ENCODE peak calls at places on chromosomes 4 and X, in four cellular contexts. One of them, this sample, is unnamed.

GRCh38 chrX:44506688-44507087 is 36.0 kb downstream of the FUNDC1 start:
- DNase-seq in cardiac fibroblast: no peak
- DNase-seq in astrocyte of the cerebellum: no peak
- DNase-seq in adrenal gland: no peak
- DNase-seq in this sample: no peak

GRCh38 chr4:46124773-46125172 is 919 bp upstream of the GABRG1 start:
- DNase-seq in adrenal gland: peak; percentile 6
- DNase-seq in cardiac fibroblast: no peak
- DNase-seq in astrocyte of the cerebellum: peak; percentile 11
- DNase-seq in this sample: peak; percentile 6

GRCh38 chr4:164779811-164780216 is 25.9 kb downstream of the SMIM31 start:
- DNase-seq in adrenal gland: peak; percentile 46
- DNase-seq in astrocyte of the cerebellum: peak; percentile 46
- DNase-seq in cardiac fibroblast: peak; percentile 58
- DNase-seq in this sample: peak; percentile 42

GRCh38 chrX:153670748-153671588 is 2.6 kb downstream of the PNCK start:
- DNase-seq in astrocyte of the cerebellum: no peak
- DNase-seq in cardiac fibroblast: no peak
- DNase-seq in adrenal gland: no peak
- DNase-seq in this sample: no peak

GRCh38 chr4:177455591-177455990 is 13.4 kb upstream of the AGA start:
- DNase-seq in astrocyte of the cerebellum: peak; percentile 2
- DNase-seq in cardiac fibroblast: peak; percentile 29
- DNase-seq in adrenal gland: no peak
- DNase-seq in this sample: no peak

GRCh38 chr4:6582889-6583504 is 8.0 kb downstream of the MAN2B2 start:
- DNase-seq in cardiac fibroblast: peak; percentile 59
- DNase-seq in astrocyte of the cerebellum: no peak
- DNase-seq in adrenal gland: no peak
- DNase-seq in this sample: peak; percentile 62

GRCh38 chr4:185573651-185574199 is 38.4 kb upstream of the PDLIM3 start:
- DNase-seq in cardiac fibroblast: peak; percentile 84
- DNase-seq in adrenal gland: peak; percentile 55
- DNase-seq in astrocyte of the cerebellum: no peak
- DNase-seq in this sample: peak; percentile 36

GRCh38 chr4:100240008-100240407 is 49.7 kb upstream of the DDIT4L start:
- DNase-seq in astrocyte of the cerebellum: no peak
- DNase-seq in adrenal gland: no peak
- DNase-seq in cardiac fibroblast: peak; percentile 31
- DNase-seq in this sample: no peak

GRCh38 chr4:31613946-31614623 is 893.9 kb downstream of the PCDH7 start:
- DNase-seq in adrenal gland: peak; percentile 29
- DNase-seq in cardiac fibroblast: no peak
- DNase-seq in astrocyte of the cerebellum: no peak
- DNase-seq in this sample: no peak

GRCh38 chr4:177442623-177443155 is 452 bp upstream of the AGA start:
- DNase-seq in cardiac fibroblast: no peak
- DNase-seq in astrocyte of the cerebellum: no peak
- DNase-seq in adrenal gland: peak; percentile 11
- DNase-seq in this sample: peak; percentile 16

GRCh38 chr4:169045862-169046584 is 36.0 kb upstream of the CBR4 start:
- DNase-seq in adrenal gland: no peak
- DNase-seq in cardiac fibroblast: no peak
- DNase-seq in astrocyte of the cerebellum: no peak
- DNase-seq in this sample: no peak
- TF ChIP-seq CTCF in adrenal gland: no peak
- TF ChIP-seq CTCF in cardiac fibroblast: no peak
- TF ChIP-seq CTCF in astrocyte of the cerebellum: peak; percentile 12
- TF ChIP-seq CTCF in this sample: no peak

GRCh38 chr4:56050584-56050983 is 101.8 kb downstream of the CEP135 start:
- DNase-seq in cardiac fibroblast: no peak
- DNase-seq in astrocyte of the cerebellum: no peak
- DNase-seq in adrenal gland: no peak
- DNase-seq in this sample: no peak

GRCh38 chr4:56051710-56052075 is 102.9 kb downstream of the CEP135 start:
- DNase-seq in adrenal gland: no peak
- DNase-seq in astrocyte of the cerebellum: no peak
- DNase-seq in cardiac fibroblast: no peak
- DNase-seq in this sample: no peak

GRCh38 chr4:56048621-56049427 is 100.1 kb downstream of the CEP135 start:
- DNase-seq in cardiac fibroblast: peak; percentile 46
- DNase-seq in adrenal gland: peak; percentile 44
- DNase-seq in astrocyte of the cerebellum: no peak
- DNase-seq in this sample: peak; percentile 89

GRCh38 chr4:56051049-56051709 is 102.4 kb downstream of the CEP135 start:
- DNase-seq in astrocyte of the cerebellum: no peak
- DNase-seq in cardiac fibroblast: no peak
- DNase-seq in adrenal gland: no peak
- DNase-seq in this sample: peak; percentile 67

GRCh38 chr4:56049428-56050212 is 100.9 kb downstream of the CEP135 start:
- DNase-seq in astrocyte of the cerebellum: no peak
- DNase-seq in cardiac fibroblast: peak; percentile 16
- DNase-seq in adrenal gland: no peak
- DNase-seq in this sample: peak; percentile 69
- TF ChIP-seq CTCF in astrocyte of the cerebellum: no peak
- TF ChIP-seq CTCF in cardiac fibroblast: no peak
- TF ChIP-seq CTCF in adrenal gland: no peak
- TF ChIP-seq CTCF in this sample: no peak

DNA sequence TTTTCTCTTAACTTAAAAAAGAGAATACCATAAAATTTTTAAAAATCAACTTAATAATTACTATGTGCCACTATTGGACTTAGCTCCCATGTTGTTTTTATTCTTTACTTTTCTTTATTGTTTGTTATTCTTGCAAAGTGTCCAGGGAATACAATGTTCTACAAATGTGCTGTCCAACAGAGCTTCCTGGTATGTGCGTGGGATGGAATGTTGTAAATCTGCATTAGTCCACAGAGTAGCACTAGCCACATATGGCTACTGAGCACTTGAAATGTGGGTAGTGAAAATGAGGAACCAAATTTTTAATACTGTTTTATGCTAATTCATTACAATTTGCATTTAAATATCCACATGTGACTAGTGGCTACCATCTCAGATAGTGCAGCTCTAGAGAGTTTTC is 14.3 kb upstream of the CORIN start:
- DNase-seq in adrenal gland: no peak
- DNase-seq in cardiac fibroblast: peak; percentile 92
- DNase-seq in astrocyte of the cerebellum: peak; percentile 62
- DNase-seq in this sample: no peak
- TF ChIP-seq CTCF in adrenal gland: no peak
- TF ChIP-seq CTCF in cardiac fibroblast: no peak
- TF ChIP-seq CTCF in astrocyte of the cerebellum: no peak
- TF ChIP-seq CTCF in this sample: no peak

DNA sequence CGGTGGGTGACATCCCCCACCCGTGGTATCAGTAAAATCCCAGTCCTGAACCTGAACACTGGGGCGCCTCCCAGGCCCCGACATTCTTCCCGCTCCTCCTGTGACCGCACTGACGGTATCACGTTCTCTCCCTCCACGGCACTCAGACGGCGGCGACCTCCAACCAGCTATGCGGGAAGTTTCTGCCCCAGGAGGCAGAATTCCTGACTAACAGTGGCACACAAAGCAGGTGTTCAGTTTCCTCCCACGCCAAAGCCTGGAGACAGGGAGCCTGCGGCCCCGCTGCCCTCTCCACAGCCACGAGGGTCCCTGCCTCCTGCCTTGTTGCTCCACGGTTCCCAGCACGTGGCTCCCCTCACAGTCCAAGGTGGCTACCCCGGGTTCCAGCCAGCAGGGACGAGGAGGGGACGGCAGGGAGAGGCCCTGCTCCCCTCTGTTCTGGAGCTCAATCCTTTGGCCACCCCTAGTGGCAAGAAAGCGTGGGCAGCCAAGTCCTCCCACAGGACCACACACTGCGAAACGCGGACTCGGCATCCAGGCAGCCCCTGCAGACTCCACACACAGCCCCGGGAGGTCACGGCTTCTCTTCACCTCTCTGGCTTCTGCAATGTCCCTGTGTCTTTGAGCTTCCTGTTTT is 15.2 kb downstream of the CTBP1 start:
- DNase-seq in adrenal gland: no peak
- DNase-seq in astrocyte of the cerebellum: no peak
- DNase-seq in cardiac fibroblast: no peak
- DNase-seq in this sample: peak; percentile 81
- TF ChIP-seq CTCF in adrenal gland: no peak
- TF ChIP-seq CTCF in astrocyte of the cerebellum: peak; percentile 65
- TF ChIP-seq CTCF in cardiac fibroblast: peak; percentile 43
- TF ChIP-seq CTCF in this sample: peak; percentile 16

DNA sequence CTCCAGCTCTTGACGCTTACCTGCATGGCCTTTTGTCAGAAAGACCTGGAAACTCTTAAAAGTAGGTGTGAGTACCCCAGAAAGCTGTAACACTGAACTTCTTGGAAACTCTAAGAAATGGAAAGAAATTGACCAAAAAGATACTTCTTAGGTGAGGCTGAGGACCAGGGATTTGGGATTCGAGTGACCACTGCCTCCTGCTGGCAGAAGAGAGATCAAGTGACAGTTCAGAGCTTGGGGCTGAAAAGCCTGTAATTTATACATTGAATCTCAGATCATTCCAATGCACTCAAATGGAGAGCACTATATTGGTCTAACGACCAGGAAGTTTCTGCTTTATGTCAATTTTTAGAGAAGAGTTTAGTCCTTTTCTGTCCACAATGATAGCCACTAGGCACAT is 204.6 kb downstream of the PDGFRA start:
- DNase-seq in cardiac fibroblast: peak; percentile 66
- DNase-seq in astrocyte of the cerebellum: no peak
- DNase-seq in adrenal gland: peak; percentile 6
- DNase-seq in this sample: no peak
- TF ChIP-seq CTCF in cardiac fibroblast: peak; percentile 69
- TF ChIP-seq CTCF in astrocyte of the cerebellum: peak; percentile 34
- TF ChIP-seq CTCF in adrenal gland: no peak
- TF ChIP-seq CTCF in this sample: peak; percentile 54

GRCh38 chrX:148501121-148502066 is 977 bp downstream of the AFF2 start:
- DNase-seq in astrocyte of the cerebellum: no peak
- DNase-seq in cardiac fibroblast: no peak
- DNase-seq in adrenal gland: no peak
- DNase-seq in this sample: peak; percentile 25
- TF ChIP-seq CTCF in astrocyte of the cerebellum: no peak
- TF ChIP-seq CTCF in cardiac fibroblast: no peak
- TF ChIP-seq CTCF in adrenal gland: no peak
- TF ChIP-seq CTCF in this sample: no peak